ENCODE peak calls at places on chromosomes 13 and 19, in six cellular contexts. Z is NCI-H1048; X is fibroblast of villous mesenchyme; B is thoracic aorta; E is stimulated activated CD4-positive, alpha-beta T cell treated with anti-CD3 and anti-CD28 coated beads, Interleukin-1b, Interleukin-23, amount 100 ng/mL, for 1 hour; G is stimulated activated effector memory CD8-positive, alpha-beta T cell treated with anti-CD3 and anti-CD28 coated beads, Interleukin-12 subunit alpha, Interleukin-12 subunit beta, amount 100 ng/mL, for 72 hours. Q is an unnamed sample.

GRCh38 chr19:17214531-17215124 is 529 bp upstream of the USE1 start:
- DNase-seq in B (no peak), X (no peak), E (no peak), G (no peak), Z (no peak), Q (no peak)

GRCh38 chr13:40518481-40518882 is 148.0 kb downstream of the FOXO1 start:
- DNase-seq in E (peak), X (no peak), B (no peak), G (peak), Z (no peak), Q (no peak)

GRCh38 chr13:108786578-108787100 is 157.2 kb downstream of the MYO16 start:
- DNase-seq in G (no peak), X (no peak), E (no peak), Z (no peak), B (no peak), Q (no peak)

GRCh38 chr13:75372517-75372916 is 109.5 kb downstream of the TBC1D4 start:
- DNase-seq in E (no peak), B (no peak), G (no peak), X (peak), Z (peak), Q (peak)

GRCh38 chr19:18809149-18809978 is 18.3 kb upstream of the COMP start:
- DNase-seq in G (no peak), X (peak), Z (no peak), E (no peak), B (no peak), Q (no peak)

GRCh38 chr13:19845758-19846157 is 17.7 kb downstream of the ZMYM5 start:
- DNase-seq in X (peak), B (peak), G (no peak), E (no peak), Z (no peak), Q (peak)

GRCh38 chr19:55454787-55455243 is 6.6 kb downstream of the ISOC2 start:
- DNase-seq in G (no peak), E (no peak), B (no peak), X (peak), Z (no peak), Q (peak)

GRCh38 chr13:49029570-49029969 is 53.9 kb downstream of the FNDC3A start:
- DNase-seq in B (no peak), E (no peak), G (no peak), X (no peak), Z (no peak), Q (no peak)